ENCODE peak calls at places on chromosomes 4 and X, in seven cellular contexts. H, D, Y, I, W, Z and A are unnamed samples.

GRCh38 chr4:142248946-142249345 is 597.2 kb downstream of the INPP4B start:
- DNase-seq in W (no peak), Y (no peak), D (no peak), Z (no peak), I (no peak), H (no peak), A (peak)

GRCh38 chrX:34365482-34365881 is 233.4 kb upstream of the FAM47A start:
- DNase-seq in W (peak), Z (no peak), H (peak), Y (peak), I (no peak), D (no peak), A (no peak)

GRCh38 chrX:40104649-40105015 is 6.9 kb upstream of the BCOR start:
- DNase-seq in D (peak), Z (no peak), H (peak), I (no peak), Y (no peak), W (peak), A (no peak)

GRCh38 chr4:16779028-16779675 is 119.3 kb downstream of the LDB2 start:
- DNase-seq in I (no peak), W (no peak), Y (no peak), H (no peak), D (no peak), Z (no peak), A (no peak)

GRCh38 chr4:22986262-22986661 is 293.5 kb downstream of the GBA3 start:
- DNase-seq in W (no peak), Z (no peak), Y (no peak), I (no peak), H (no peak), D (no peak), A (no peak)

GRCh38 chr4:74364649-74365491 is at the start of gene EREG:
- DNase-seq in D (peak), H (no peak), Z (no peak), Y (peak), I (peak), W (peak), A (peak)

GRCh38 chrX:3711331-3711917 is 2.0 kb downstream of the PRKX start:
- DNase-seq in Y (no peak), Z (peak), H (no peak), I (no peak), D (no peak), W (no peak), A (no peak)

GRCh38 chr4:55931833-55932232 is 16.9 kb upstream of the CEP135 start:
- DNase-seq in I (no peak), Y (no peak), Z (no peak), H (no peak), D (no peak), W (no peak), A (no peak)

GRCh38 chr4:89108068-89108467 is 3.3 kb upstream of the TIGD2 start:
- DNase-seq in Y (no peak), H (peak), W (no peak), Z (no peak), I (no peak), D (no peak), A (no peak)

GRCh38 chr4:74266081-74266480 is 42.2 kb upstream of the EPGN start:
- DNase-seq in W (no peak), H (no peak), D (no peak), Z (no peak), Y (no peak), I (no peak), A (no peak)

GRCh38 chr4:113607998-113608397 is 153.5 kb downstream of the CAMK2D start:
- DNase-seq in D (no peak), Z (no peak), H (no peak), Y (no peak), W (no peak), I (no peak), A (no peak)

GRCh38 chr4:128353791-128354190 is 66.2 kb upstream of the PGRMC2 start:
- DNase-seq in Z (no peak), H (no peak), I (no peak), Y (no peak), W (no peak), D (no peak), A (no peak)

GRCh38 chrX:108312011-108312410 is 126.2 kb downstream of the COL4A6 start:
- DNase-seq in Z (no peak), I (no peak), W (no peak), H (no peak), Y (no peak), D (no peak), A (no peak)

GRCh38 chr4:99447513-99447912 is 12.4 kb upstream of the ADH7 start:
- DNase-seq in Y (no peak), I (no peak), Z (no peak), D (no peak), W (no peak), H (no peak), A (no peak)

GRCh38 chr4:28558871-28559270 is 1698.2 kb downstream of the STIM2 start:
- DNase-seq in D (no peak), Y (no peak), H (no peak), I (no peak), Z (no peak), W (no peak), A (no peak)

GRCh38 chrX:18252644-18253359 is 32.1 kb upstream of the BEND2 start:
- DNase-seq in H (no peak), Y (no peak), I (no peak), W (peak), D (no peak), Z (no peak), A (no peak)

GRCh38 chr4:65502151-65502691 is 168.1 kb downstream of the EPHA5 start:
- DNase-seq in D (no peak), H (no peak), Y (no peak), Z (no peak), I (no peak), W (peak), A (no peak)

GRCh38 chrX:118459494-118459893 is 36.1 kb upstream of the DOCK11 start:
- DNase-seq in Y (no peak), H (peak), D (peak), I (no peak), W (peak), Z (peak), A (peak)

GRCh38 chr4:681736-682451 is 7.1 kb downstream of the SLC49A3 start:
- DNase-seq in D (peak), W (no peak), H (no peak), I (no peak), Y (peak), Z (no peak), A (no peak)

GRCh38 chrX:40130207-40130606 is 32.4 kb upstream of the BCOR start:
- DNase-seq in W (no peak), H (no peak), Y (no peak), I (no peak), Z (no peak), D (no peak), A (peak)

GRCh38 chrX:10039821-10040793 is 72.9 kb downstream of the CLDN34 start:
- DNase-seq in Y (no peak), D (no peak), H (no peak), I (no peak), Z (no peak), W (peak), A (no peak)
- TF ChIP-seq MAX in Y (no peak), D (no peak), H (no peak), I (no peak), Z (no peak), W (no peak), A (no peak)

GRCh38 chr4:36349904-36350554 is 68.6 kb downstream of the DTHD1 start:
- DNase-seq in I (no peak), Y (no peak), H (no peak), Z (no peak), W (no peak), D (no peak), A (no peak)
- TF ChIP-seq MAX in I (no peak), Y (no peak), H (no peak), Z (no peak), W (no peak), D (no peak), A (no peak)

DNA sequence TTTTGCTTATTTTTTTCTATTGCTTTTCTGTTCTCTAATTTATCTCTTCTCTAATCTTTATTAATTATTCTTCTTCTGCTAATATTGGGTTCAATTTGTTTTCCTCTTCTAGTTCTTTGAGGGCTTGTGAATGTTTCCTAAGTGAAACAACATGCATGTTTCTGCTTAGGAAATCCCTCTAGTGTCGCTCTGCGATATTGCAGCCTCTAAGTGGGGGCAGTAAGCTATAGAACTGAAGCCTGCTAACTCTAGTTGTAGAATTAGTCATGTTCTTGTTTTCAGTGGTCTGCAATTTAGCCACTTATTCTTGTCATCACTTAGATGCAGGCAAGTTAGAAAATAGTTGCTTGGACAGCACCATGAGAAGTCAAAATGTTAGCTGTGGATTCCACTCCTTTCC is 222.6 kb downstream of the SPIN4 start:
- DNase-seq in Y (peak), W (no peak), D (peak), I (no peak), Z (peak), H (peak), A (peak)
- TF ChIP-seq MAX in Y (no peak), W (no peak), D (no peak), I (no peak), Z (no peak), H (no peak), A (no peak)

GRCh38 chrX:13868481-13869040 is 51.7 kb upstream of the GPM6B start:
- DNase-seq in W (no peak), H (no peak), D (no peak), Z (no peak), I (no peak), Y (no peak), A (no peak)
- TF ChIP-seq MAX in W (no peak), H (no peak), D (no peak), Z (no peak), I (no peak), Y (no peak), A (no peak)